ENCODE peak calls at places on chromosomes 4 and X, in five cellular contexts. M is upper lobe of right lung, G is cardiac muscle cell, H is fibroblast of mammary gland, B is Calu3. Y is an unnamed sample.

GRCh38 chrX:110146521-110146920 is 143.6 kb downstream of the TMEM164 start:
- DNase-seq in G (peak), B (peak), M (no peak), H (peak), Y (peak)

GRCh38 chrX:153816821-153817220 is 13.5 kb downstream of the PDZD4 start:
- DNase-seq in G (peak), M (no peak), B (no peak), H (no peak), Y (no peak)

GRCh38 chrX:40109288-40110008 is 11.7 kb upstream of the BCOR start:
- DNase-seq in B (peak), H (peak), M (peak), G (peak), Y (no peak)

GRCh38 chr4:153111426-153112070 is 92.7 kb upstream of the TRIM2 start:
- DNase-seq in B (no peak), H (no peak), M (no peak), G (no peak), Y (no peak)

GRCh38 chr4:8916251-8916913 is 44.7 kb upstream of the HMX1 start:
- DNase-seq in B (no peak), M (no peak), G (no peak), H (no peak), Y (no peak)

GRCh38 chr4:95546866-95547707 is 1.7 kb downstream of the UNC5C start:
- DNase-seq in H (no peak), B (no peak), G (no peak), M (no peak), Y (no peak)

GRCh38 chr4:76260571-76260970 is 9.1 kb downstream of the FAM47E start:
- DNase-seq in M (no peak), B (no peak), H (no peak), G (no peak), Y (no peak)

GRCh38 chr4:58760737-58761136 is 1650.6 kb upstream of the IGFBP7 start:
- DNase-seq in H (no peak), M (no peak), G (no peak), B (no peak), Y (no peak)

GRCh38 chr4:159283697-159284492 is 181.0 kb downstream of the RAPGEF2 start:
- DNase-seq in B (no peak), G (peak), H (peak), M (no peak), Y (peak)

GRCh38 chr4:15420642-15421041 is 7.2 kb upstream of the C1QTNF7 start:
- DNase-seq in H (peak), M (no peak), G (peak), B (no peak), Y (peak)

GRCh38 chr4:80309301-80310004 is 26.1 kb upstream of the CFAP299 start:
- DNase-seq in G (peak), B (no peak), M (no peak), H (peak), Y (peak)

GRCh38 chrX:53265771-53266170 is 15.6 kb downstream of the IQSEC2 start:
- DNase-seq in G (peak), H (peak), B (no peak), M (no peak), Y (no peak)

GRCh38 chr4:78939667-78940008 is 400 bp upstream of the PAQR3 start:
- DNase-seq in G (no peak), H (no peak), M (no peak), B (no peak), Y (no peak)

GRCh38 chr4:2802618-2803531 is 10.0 kb downstream of the SH3BP2 start:
- DNase-seq in H (no peak), B (no peak), M (peak), G (no peak), Y (no peak)

GRCh38 chrX:86946569-86946968 is 571.0 kb upstream of the KLHL4 start:
- DNase-seq in G (peak), B (peak), H (peak), M (no peak), Y (no peak)
- TF ChIP-seq CTCF in G (peak), B (no peak), H (peak), M (peak), Y (peak)

DNA sequence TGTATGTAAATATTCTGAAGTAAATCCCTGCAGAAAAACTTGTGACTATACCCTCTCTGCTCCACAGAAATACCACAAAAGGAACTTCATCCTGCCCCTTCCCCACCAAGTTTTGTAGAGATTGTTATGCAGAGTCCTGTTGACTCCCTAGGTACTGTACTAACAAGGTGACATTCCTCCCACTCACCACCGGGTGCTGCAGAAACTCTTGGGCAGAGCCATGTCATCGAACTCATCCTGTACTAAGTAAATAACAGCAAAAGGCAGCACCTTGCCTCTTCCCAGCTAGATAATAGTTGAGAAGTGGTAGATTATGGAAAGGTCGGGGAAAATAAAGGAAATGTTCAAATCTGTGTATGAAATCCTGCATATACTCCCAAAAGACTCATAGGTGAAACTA is 233.3 kb downstream of the STPG2 start:
- DNase-seq in B (no peak), M (no peak), H (no peak), G (no peak), Y (no peak)
- TF ChIP-seq CTCF in B (no peak), M (no peak), H (no peak), G (no peak), Y (no peak)

DNA sequence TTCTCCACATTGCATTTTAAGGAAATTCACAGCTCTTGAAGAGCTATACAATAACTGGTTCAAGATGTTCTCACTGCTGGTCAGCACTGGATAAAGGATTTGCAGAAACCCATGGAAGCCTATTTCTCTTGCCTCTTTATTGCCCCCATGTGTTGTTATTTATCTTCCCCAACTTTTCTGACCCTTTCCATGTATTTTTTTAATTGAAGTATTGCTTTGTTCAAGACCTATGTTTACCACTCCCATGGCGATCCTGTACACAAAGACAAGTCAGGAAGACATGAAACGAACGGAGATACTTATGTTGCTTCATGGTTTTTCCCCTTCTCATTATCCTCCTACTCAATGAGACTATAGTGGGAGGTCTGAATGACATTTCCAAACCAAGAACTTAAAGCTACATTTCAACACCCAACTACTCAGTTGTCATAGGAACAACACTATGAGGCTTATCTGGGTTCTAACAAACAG is 566.4 kb upstream of the DIPK2B start:
- DNase-seq in H (peak), B (no peak), G (peak), M (no peak), Y (no peak)
- TF ChIP-seq CTCF in H (no peak), B (no peak), G (no peak), M (no peak), Y (no peak)

GRCh38 chr4:163679189-163679588 is 184.7 kb downstream of the TMA16 start:
- DNase-seq in M (no peak), H (peak), B (peak), G (no peak), Y (no peak)
- TF ChIP-seq CTCF in M (no peak), H (peak), B (no peak), G (no peak), Y (no peak)

DNA sequence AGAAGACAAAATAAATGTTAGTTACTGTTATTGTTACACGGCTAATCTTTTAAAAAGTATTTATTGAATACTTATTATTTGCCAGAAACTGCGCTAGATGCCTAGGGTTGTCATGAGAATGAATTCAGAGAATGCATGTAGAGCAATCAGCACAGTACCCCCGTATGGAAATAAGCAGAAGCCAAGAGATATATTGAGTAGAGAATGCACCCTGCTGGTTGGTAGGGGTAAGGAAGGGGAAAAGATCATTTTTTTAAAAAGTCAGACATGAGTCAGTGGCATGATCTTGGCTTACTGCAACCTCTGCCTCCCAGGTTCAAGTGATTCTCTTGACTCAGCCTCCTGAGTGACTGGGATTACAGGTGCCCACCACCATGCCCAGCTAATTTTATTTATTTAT is 13.1 kb upstream of the DRP2 start:
- DNase-seq in H (peak), B (no peak), G (peak), M (no peak), Y (peak)
- TF ChIP-seq CTCF in H (peak), B (no peak), G (peak), M (peak), Y (peak)